ENCODE peak calls at places on chromosomes 1 and 21, in seven cellular contexts. K, I, X, Z, P, Q and F are unnamed samples.

GRCh38 chr1:60102691-60103090 is 29.1 kb upstream of the C1orf87 start:
- DNase-seq in K (no peak), I (no peak), X (no peak), Z (no peak), P (no peak), Q (no peak), F (no peak)

GRCh38 chr1:10789392-10790154 is 6.9 kb downstream of the CASZ1 start:
- DNase-seq in K (no peak), I (no peak), X (no peak), Z (no peak), P (no peak), Q (no peak), F (no peak)

GRCh38 chr1:41573803-41574713 is 89.6 kb upstream of the EDN2 start:
- DNase-seq in K (peak; percentile 82), I (peak; percentile 81), X (peak; percentile 87), Z (peak; percentile 62), P (peak; percentile 90), Q (peak; percentile 65), F (no peak)

GRCh38 chr1:145891143-145891542 is 5.5 kb upstream of the ANKRD35 start:
- DNase-seq in K (no peak), I (no peak), X (no peak), Z (no peak), P (peak; percentile 83), Q (no peak), F (no peak)

GRCh38 chr21:45592208-45592619 is 50.0 kb upstream of the SLC19A1 start:
- DNase-seq in K (no peak), I (peak; percentile 42), X (no peak), Z (peak; percentile 69), P (peak; percentile 20), Q (no peak), F (no peak)

GRCh38 chr1:238469146-238469601 is 578.5 kb upstream of the ZP4 start:
- DNase-seq in K (peak; percentile 51), I (no peak), X (no peak), Z (no peak), P (peak; percentile 67), Q (no peak), F (no peak)

GRCh38 chr1:91766883-91767282 is 119.1 kb downstream of the TGFBR3 start:
- DNase-seq in K (no peak), I (no peak), X (no peak), Z (no peak), P (no peak), Q (no peak), F (no peak)

GRCh38 chr1:147735423-147735822 is 25.0 kb downstream of the GJA5 start:
- DNase-seq in K (no peak), I (no peak), X (no peak), Z (no peak), P (no peak), Q (no peak), F (no peak)

GRCh38 chr1:54088385-54088784 is 35.0 kb downstream of the TCEANC2 start:
- DNase-seq in K (no peak), I (no peak), X (no peak), Z (no peak), P (no peak), Q (no peak), F (no peak)

GRCh38 chr1:33370286-33370685 is 49.4 kb upstream of the A3GALT2 start:
- DNase-seq in K (peak; percentile 84), I (no peak), X (no peak), Z (no peak), P (peak; percentile 84), Q (no peak), F (no peak)

GRCh38 chr1:217418241-217418840 is 212.5 kb downstream of the GPATCH2 start:
- DNase-seq in K (no peak), I (no peak), X (no peak), Z (no peak), P (no peak), Q (no peak), F (no peak)

GRCh38 chr1:165481820-165482532 is 37.0 kb upstream of the RXRG start:
- DNase-seq in K (peak; percentile 90), I (no peak), X (no peak), Z (peak; percentile 4), P (peak; percentile 81), Q (peak; percentile 23), F (no peak)